ENCODE peak calls at places on chromosomes 11 and 22, in six cellular contexts. One of them, this sample, is unnamed.

GRCh38 chr11:122189259-122189658 is 73.2 kb upstream of the BLID start:
- DNase-seq in neuronal stem cell: no peak
- DNase-seq in NCI-H510A treated with DMSO at 0.1 percent for 48 hours: no peak
- DNase-seq in aorta: no peak
- DNase-seq in iris pigment epithelial cell: peak
- DNase-seq in A549: peak
- DNase-seq in this sample: no peak

GRCh38 chr22:27137809-27138400 is 480.5 kb downstream of the MIAT start:
- DNase-seq in NCI-H510A treated with DMSO at 0.1 percent for 48 hours: no peak
- DNase-seq in iris pigment epithelial cell: no peak
- DNase-seq in A549: no peak
- DNase-seq in neuronal stem cell: no peak
- DNase-seq in aorta: no peak
- DNase-seq in this sample: no peak

GRCh38 chr11:117563556-117563955 is 233.5 kb downstream of the DSCAML1 start:
- DNase-seq in neuronal stem cell: no peak
- DNase-seq in A549: no peak
- DNase-seq in aorta: no peak
- DNase-seq in NCI-H510A treated with DMSO at 0.1 percent for 48 hours: no peak
- DNase-seq in iris pigment epithelial cell: no peak
- DNase-seq in this sample: no peak

GRCh38 chr11:125873881-125874555 is 13.4 kb upstream of the HYLS1 start:
- DNase-seq in NCI-H510A treated with DMSO at 0.1 percent for 48 hours: peak
- DNase-seq in neuronal stem cell: no peak
- DNase-seq in iris pigment epithelial cell: no peak
- DNase-seq in A549: no peak
- DNase-seq in aorta: no peak
- DNase-seq in this sample: no peak

GRCh38 chr11:69213315-69213714 is 57.6 kb downstream of the SMIM38 start:
- DNase-seq in aorta: peak
- DNase-seq in A549: no peak
- DNase-seq in neuronal stem cell: no peak
- DNase-seq in NCI-H510A treated with DMSO at 0.1 percent for 48 hours: no peak
- DNase-seq in iris pigment epithelial cell: no peak
- DNase-seq in this sample: no peak

GRCh38 chr11:14506532-14506931 is 6.9 kb upstream of the COPB1 start:
- DNase-seq in A549: no peak
- DNase-seq in NCI-H510A treated with DMSO at 0.1 percent for 48 hours: no peak
- DNase-seq in aorta: no peak
- DNase-seq in neuronal stem cell: no peak
- DNase-seq in iris pigment epithelial cell: peak
- DNase-seq in this sample: no peak

GRCh38 chr11:134573857-134574256 is 161.8 kb upstream of the B3GAT1 start:
- DNase-seq in neuronal stem cell: no peak
- DNase-seq in iris pigment epithelial cell: no peak
- DNase-seq in NCI-H510A treated with DMSO at 0.1 percent for 48 hours: no peak
- DNase-seq in A549: no peak
- DNase-seq in aorta: peak
- DNase-seq in this sample: no peak

GRCh38 chr11:133969072-133969471 is 12.3 kb upstream of the IGSF9B start:
- DNase-seq in NCI-H510A treated with DMSO at 0.1 percent for 48 hours: no peak
- DNase-seq in A549: no peak
- DNase-seq in aorta: no peak
- DNase-seq in iris pigment epithelial cell: no peak
- DNase-seq in neuronal stem cell: no peak
- DNase-seq in this sample: no peak

GRCh38 chr22:35301370-35301874 is 1.7 kb downstream of the TOM1 start:
- DNase-seq in A549: peak
- DNase-seq in NCI-H510A treated with DMSO at 0.1 percent for 48 hours: no peak
- DNase-seq in aorta: no peak
- DNase-seq in iris pigment epithelial cell: peak
- DNase-seq in neuronal stem cell: no peak
- DNase-seq in this sample: no peak

GRCh38 chr22:19815093-19815822 is 39.4 kb downstream of the GNB1L start:
- DNase-seq in A549: no peak
- DNase-seq in neuronal stem cell: no peak
- DNase-seq in NCI-H510A treated with DMSO at 0.1 percent for 48 hours: no peak
- DNase-seq in iris pigment epithelial cell: no peak
- DNase-seq in aorta: no peak
- DNase-seq in this sample: no peak

This sample was measured in GM10248.